ENCODE peak calls at places on chromosomes 11 and 22, in nine cellular contexts. I is endothelial cell of umbilical vein, O is lung, K is HL-60, H is dorsolateral prefrontal cortex, P is AG04450, Z is psoas muscle, T is astrocyte of the cerebellum, D is body of pancreas. G is an unnamed sample.
A peak's percentile ranks its signal among the peaks of the same experiment; 100 is the strongest.

GRCh38 chr11:118565062-118565461 is 669 bp downstream of the IFT46 start:
- DNase-seq in I (no peak), O (no peak), K (no peak), H (peak; percentile 51), P (no peak), Z (peak; percentile 25), T (no peak), D (peak; percentile 20), G (no peak)

GRCh38 chr11:27201454-27202302 is 161.1 kb downstream of the BBOX1 start:
- DNase-seq in I (no peak), O (peak; percentile 59), K (no peak), H (no peak), P (no peak), Z (peak; percentile 67), T (no peak), D (peak; percentile 95), G (peak; percentile 72)

GRCh38 chr22:31945971-31946680 is 1.8 kb downstream of the YWHAH start:
- DNase-seq in I (peak; percentile 27), O (no peak), K (peak; percentile 39), H (no peak), P (no peak), Z (no peak), T (no peak), D (peak; percentile 29), G (no peak)

GRCh38 chr22:20135846-20136602 is 4.4 kb downstream of the ZDHHC8 start:
- DNase-seq in I (no peak), O (no peak), K (no peak), H (no peak), P (no peak), Z (no peak), T (no peak), D (no peak), G (no peak)

GRCh38 chr11:37947816-37948215 is 1349.8 kb upstream of the RAG2 start:
- DNase-seq in I (no peak), O (no peak), K (no peak), H (no peak), P (no peak), Z (no peak), T (no peak), D (no peak), G (no peak)

GRCh38 chr11:113817162-113817561 is 37.6 kb downstream of the CLDN25 start:
- DNase-seq in I (no peak), O (no peak), K (no peak), H (no peak), P (no peak), Z (no peak), T (no peak), D (no peak), G (no peak)

GRCh38 chr11:134332189-134332631 is 422 bp downstream of the GLB1L2 start:
- DNase-seq in I (no peak), O (no peak), K (no peak), H (no peak), P (no peak), Z (no peak), T (no peak), D (peak; percentile 46), G (no peak)

GRCh38 chr11:123472236-123472935 is 42.3 kb downstream of the GRAMD1B start:
- DNase-seq in I (no peak), O (no peak), K (no peak), H (no peak), P (no peak), Z (no peak), T (no peak), D (no peak), G (no peak)

GRCh38 chr11:126335463-126335760 is 20.1 kb upstream of the ST3GAL4 start:
- DNase-seq in I (no peak), O (no peak), K (no peak), H (no peak), P (no peak), Z (no peak), T (no peak), D (no peak), G (no peak)

GRCh38 chr11:22478169-22478568 is 140.0 kb downstream of the SLC17A6 start:
- DNase-seq in I (no peak), O (no peak), K (no peak), H (no peak), P (no peak), Z (no peak), T (no peak), D (no peak), G (no peak)

GRCh38 chr11:46977940-46978595 is 41.5 kb downstream of the CSTPP1 start:
- DNase-seq in I (peak; percentile 14), O (no peak), K (no peak), H (no peak), P (no peak), Z (no peak), T (no peak), D (no peak), G (no peak)

GRCh38 chr22:25700996-25701815 is 40.8 kb upstream of the MYO18B start:
- DNase-seq in I (no peak), O (no peak), K (no peak), H (peak; percentile 66), P (no peak), Z (peak; percentile 32), T (no peak), D (peak; percentile 11), G (peak; percentile 67)

GRCh38 chr11:110774138-110775014 is 62.1 kb upstream of the ARHGAP20 start:
- DNase-seq in I (no peak), O (no peak), K (no peak), H (no peak), P (no peak), Z (no peak), T (no peak), D (no peak), G (no peak)

GRCh38 chr22:28955817-28956216 is 72.4 kb downstream of the ZNRF3 start:
- DNase-seq in I (no peak), O (no peak), K (peak; percentile 98), H (no peak), P (no peak), Z (no peak), T (no peak), D (no peak), G (no peak)

GRCh38 chr11:17607572-17608570 is 60.8 kb downstream of the OTOG start:
- DNase-seq in I (no peak), O (peak; percentile 26), K (no peak), H (no peak), P (no peak), Z (no peak), T (no peak), D (no peak), G (no peak)

GRCh38 chr11:22193348-22194051 is 615 bp downstream of the ANO5 start:
- DNase-seq in I (peak; percentile 3), O (peak; percentile 29), K (no peak), H (peak; percentile 57), P (no peak), Z (peak; percentile 11), T (no peak), D (peak; percentile 54), G (no peak)

GRCh38 chr11:12170984-12171383 is 60.6 kb downstream of the MICAL2 start:
- DNase-seq in I (no peak), O (no peak), K (no peak), H (no peak), P (no peak), Z (peak; percentile 59), T (peak; percentile 89), D (no peak), G (peak; percentile 70)

GRCh38 chr11:86469491-86470388 is 95.1 kb downstream of the CCDC81 start:
- DNase-seq in I (no peak), O (no peak), K (no peak), H (no peak), P (no peak), Z (peak; percentile 50), T (no peak), D (no peak), G (no peak)

DNA sequence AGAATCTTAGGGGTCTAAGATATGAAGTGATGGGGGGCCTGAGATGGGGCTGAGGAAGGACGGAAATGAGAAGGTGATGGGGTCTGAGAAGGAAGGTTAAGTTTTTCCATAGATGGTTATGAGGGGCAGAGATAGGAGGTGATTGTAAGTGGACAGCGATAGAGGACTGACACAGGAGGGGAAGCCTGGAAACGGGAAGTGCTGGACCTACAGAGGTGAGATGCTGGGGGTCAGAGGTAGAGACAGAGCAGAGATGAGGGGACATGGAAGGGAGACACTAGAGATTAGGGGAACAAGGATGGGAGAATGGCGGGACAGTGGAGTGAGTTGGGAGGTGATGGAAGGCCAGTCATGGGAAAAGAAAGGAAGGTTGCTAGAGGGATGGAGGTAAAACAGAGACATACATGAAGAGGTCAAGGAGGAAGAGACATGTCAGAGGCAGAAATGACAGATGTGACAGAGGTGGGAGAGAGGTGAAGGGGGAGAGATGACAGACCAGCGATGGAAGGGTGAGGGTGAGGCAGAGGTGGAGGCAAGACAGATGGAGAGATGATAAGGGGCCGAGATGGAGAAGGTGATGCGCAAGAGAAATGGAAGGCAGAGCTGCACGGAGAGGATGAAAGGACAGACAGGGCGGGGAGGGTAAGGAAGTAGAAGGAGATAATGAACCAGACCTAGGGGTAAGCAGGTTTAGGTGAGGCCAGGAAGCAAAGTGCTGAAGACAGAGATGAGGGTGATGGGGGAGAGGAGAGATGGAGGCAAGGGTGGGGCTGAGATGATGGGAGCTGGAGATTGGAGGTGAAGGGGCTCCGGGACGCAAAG is 50.8 kb downstream of the SLC22A12 start:
- DNase-seq in I (no peak), O (no peak), K (no peak), H (no peak), P (no peak), Z (no peak), T (no peak), D (no peak), G (no peak)
- H3K4me3 ChIP-seq in I (no peak overlapping the region), O (no peak overlapping the region), K (no peak overlapping the region), H (peak overlapping the region; percentile 55), P (no peak overlapping the region), Z (no peak overlapping the region), T (no peak overlapping the region), D (no peak overlapping the region), G (no peak overlapping the region)

GRCh38 chr11:69718147-69718546 is 14.3 kb upstream of the FGF19 start:
- DNase-seq in I (peak; percentile 14), O (no peak), K (peak; percentile 29), H (no peak), P (no peak), Z (no peak), T (no peak), D (no peak), G (no peak)
- H3K4me3 ChIP-seq in I (no peak overlapping the region), O (no peak overlapping the region), K (no peak overlapping the region), H (no peak overlapping the region), P (no peak overlapping the region), Z (no peak overlapping the region), T (no peak overlapping the region), D (no peak overlapping the region), G (no peak overlapping the region)

GRCh38 chr11:7577226-7577882 is 63.6 kb downstream of the PPFIBP2 start:
- DNase-seq in I (no peak), O (no peak), K (no peak), H (peak; percentile 74), P (no peak), Z (peak; percentile 65), T (no peak), D (no peak), G (no peak)
- H3K4me3 ChIP-seq in I (no peak overlapping the region), O (no peak overlapping the region), K (no peak overlapping the region), H (peak overlapping the region; percentile 39), P (peak overlapping the region; percentile 55), Z (peak overlapping the region; percentile 64), T (no peak overlapping the region), D (no peak overlapping the region), G (peak overlapping the region; percentile 13)

GRCh38 chr11:62885137-62885536 is 4.4 kb downstream of the SLC3A2 start:
- DNase-seq in I (no peak), O (no peak), K (no peak), H (no peak), P (no peak), Z (no peak), T (no peak), D (no peak), G (no peak)
- H3K4me3 ChIP-seq in I (no peak overlapping the region), O (no peak overlapping the region), K (no peak overlapping the region), H (peak overlapping the region; percentile 12), P (peak overlapping the region; percentile 45), Z (no peak overlapping the region), T (no peak overlapping the region), D (no peak overlapping the region), G (peak overlapping the region; percentile 2)